ENCODE peak calls at places on chromosomes 7 and 10, in five cellular contexts. K is WERI-Rb-1, M is tibial nerve, H is K562, P is uterus. G is an unnamed sample.

GRCh38 chr10:9579110-9579705 is 1438.5 kb upstream of the CELF2 start:
- DNase-seq in K (no peak), M (no peak), H (no peak), P (no peak), G (no peak)

GRCh38 chr7:148700693-148701092 is 2.0 kb downstream of the CUL1 start:
- DNase-seq in K (peak; percentile 43), M (no peak), H (peak; percentile 60), P (no peak), G (no peak)

GRCh38 chr7:100516135-100516812 is 22.7 kb upstream of the AGFG2 start:
- DNase-seq in K (peak; percentile 11), M (peak; percentile 60), H (no peak), P (peak; percentile 55), G (no peak)

GRCh38 chr10:77505431-77506334 is 131.9 kb downstream of the KCNMA1 start:
- DNase-seq in K (no peak), M (no peak), H (no peak), P (no peak), G (no peak)

GRCh38 chr7:44575054-44575453 is 1.3 kb upstream of the DDX56 start:
- DNase-seq in K (no peak), M (no peak), H (peak; percentile 14), P (no peak), G (no peak)

GRCh38 chr10:77857272-77857671 is 69.3 kb downstream of the DLG5 start:
- DNase-seq in K (no peak), M (no peak), H (no peak), P (no peak), G (peak; percentile 73)

GRCh38 chr10:47090903-47091302 is 179.7 kb downstream of the PTPN20 start:
- DNase-seq in K (no peak), M (no peak), H (no peak), P (no peak), G (no peak)

GRCh38 chr7:31134246-31135188 is 82.4 kb downstream of the ADCYAP1R1 start:
- DNase-seq in K (peak; percentile 82), M (no peak), H (peak; percentile 73), P (peak; percentile 58), G (peak; percentile 31)

GRCh38 chr10:129955591-129956284 is 8.3 kb downstream of the EBF3 start:
- DNase-seq in K (no peak), M (no peak), H (no peak), P (no peak), G (no peak)

GRCh38 chr7:155795401-155795800 is 16.9 kb downstream of the SHH start:
- DNase-seq in K (no peak), M (no peak), H (no peak), P (no peak), G (no peak)

GRCh38 chr7:111753968-111754367 is 191.7 kb upstream of the IMMP2L start:
- DNase-seq in K (no peak), M (no peak), H (no peak), P (no peak), G (no peak)

GRCh38 chr7:18666107-18666728 is 170.7 kb downstream of the HDAC9 start:
- DNase-seq in K (peak; percentile 81), M (peak; percentile 53), H (peak; percentile 51), P (peak; percentile 70), G (peak; percentile 35)

GRCh38 chr10:96097865-96098264 is 32.2 kb upstream of the ZNF518A start:
- DNase-seq in K (no peak), M (no peak), H (no peak), P (no peak), G (no peak)

GRCh38 chr7:621572-622285 is 102.1 kb upstream of the PDGFA start:
- DNase-seq in K (no peak), M (no peak), H (no peak), P (no peak), G (peak; percentile 71)

GRCh38 chr10:29240991-29241660 is 47.7 kb upstream of the LYZL1 start:
- DNase-seq in K (no peak), M (no peak), H (no peak), P (peak; percentile 54), G (no peak)

GRCh38 chr10:31618541-31619291 is 299.7 kb downstream of the ZEB1 start:
- DNase-seq in K (no peak), M (peak; percentile 61), H (no peak), P (peak; percentile 68), G (no peak)

GRCh38 chr7:46206474-46207060 is 285.5 kb upstream of the IGFBP3 start:
- DNase-seq in K (no peak), M (no peak), H (no peak), P (no peak), G (no peak)

GRCh38 chr7:100483728-100484635 is at the start of gene NYAP1:
- DNase-seq in K (peak; percentile 74), M (no peak), H (peak; percentile 95), P (peak; percentile 79), G (no peak)

GRCh38 chr10:49226594-49226993 is 38.4 kb upstream of the TMEM273 start:
- DNase-seq in K (no peak), M (no peak), H (no peak), P (no peak), G (no peak)

GRCh38 chr7:129948338-129948737 is 4.4 kb downstream of the UBE2H start:
- DNase-seq in K (no peak), M (no peak), H (no peak), P (no peak), G (no peak)

GRCh38 chr7:80640841-80641240 is 2.4 kb downstream of the CD36 start:
- DNase-seq in K (no peak), M (no peak), H (no peak), P (no peak), G (no peak)

GRCh38 chr7:87111877-87112276 is 40.4 kb upstream of the DMTF1 start:
- DNase-seq in K (no peak), M (no peak), H (no peak), P (no peak), G (no peak)

GRCh38 chr7:7959979-7960670 is 8.5 kb upstream of the GLCCI1 start:
- DNase-seq in K (no peak), M (no peak), H (no peak), P (no peak), G (no peak)

GRCh38 chr10:68955414-68955785 is 570 bp upstream of the DDX21 start:
- DNase-seq in K (peak; percentile 44), M (no peak), H (no peak), P (no peak), G (no peak)

GRCh38 chr10:68957654-68958053 is 1.7 kb downstream of the DDX21 start:
- DNase-seq in K (no peak), M (no peak), H (no peak), P (no peak), G (peak; percentile 39)

GRCh38 chr10:68957284-68957615 is 1.3 kb downstream of the DDX21 start:
- DNase-seq in K (no peak), M (no peak), H (no peak), P (no peak), G (no peak)

GRCh38 chr10:68955786-68956532 is at the start of gene DDX21:
- DNase-seq in K (peak; percentile 92), M (peak; percentile 69), H (peak; percentile 93), P (peak; percentile 86), G (peak; percentile 87)

GRCh38 chr10:68954904-68955303 is 1.1 kb upstream of the DDX21 start:
- DNase-seq in K (no peak), M (no peak), H (no peak), P (no peak), G (no peak)
- H3K4me3 ChIP-seq in K (no peak overlapping the region), M (peak overlapping the region; percentile 98), H (peak overlapping the region; percentile 93), P (peak overlapping the region; percentile 58), G (peak overlapping the region; percentile 98)

GRCh38 chr10:125161570-125162139 is 1.3 kb upstream of the CTBP2 start:
- DNase-seq in K (no peak), M (no peak), H (peak; percentile 12), P (peak; percentile 48), G (no peak)
- TF ChIP-seq CTCF in K (peak; percentile 43), M (peak; percentile 65), H (peak; percentile 54), P (no peak), G (peak; percentile 48)

GRCh38 chr10:109912335-109913282 is 10.7 kb downstream of the XPNPEP1 start:
- DNase-seq in K (no peak), M (no peak), H (no peak), P (no peak), G (no peak)

GRCh38 chr10:109914966-109915365 is 8.3 kb downstream of the XPNPEP1 start:
- DNase-seq in K (no peak), M (no peak), H (no peak), P (no peak), G (no peak)

GRCh38 chr10:109913351-109913902 is 9.9 kb downstream of the XPNPEP1 start:
- DNase-seq in K (no peak), M (no peak), H (no peak), P (no peak), G (no peak)

GRCh38 chr10:109915566-109915965 is 7.7 kb downstream of the XPNPEP1 start:
- DNase-seq in K (no peak), M (no peak), H (no peak), P (no peak), G (peak; percentile 62)

GRCh38 chr10:109911903-109912302 is 11.4 kb downstream of the XPNPEP1 start:
- DNase-seq in K (no peak), M (no peak), H (no peak), P (no peak), G (no peak)
- H3K4me3 ChIP-seq in K (no peak overlapping the region), M (no peak overlapping the region), H (no peak overlapping the region), P (no peak overlapping the region), G (no peak overlapping the region)

GRCh38 chr7:47873767-47874166 is 74.5 kb downstream of the PKD1L1 start:
- DNase-seq in K (no peak), M (no peak), H (no peak), P (no peak), G (peak; percentile 47)
- TF ChIP-seq CTCF in K (no peak), M (no peak), H (no peak), P (no peak), G (no peak)

DNA sequence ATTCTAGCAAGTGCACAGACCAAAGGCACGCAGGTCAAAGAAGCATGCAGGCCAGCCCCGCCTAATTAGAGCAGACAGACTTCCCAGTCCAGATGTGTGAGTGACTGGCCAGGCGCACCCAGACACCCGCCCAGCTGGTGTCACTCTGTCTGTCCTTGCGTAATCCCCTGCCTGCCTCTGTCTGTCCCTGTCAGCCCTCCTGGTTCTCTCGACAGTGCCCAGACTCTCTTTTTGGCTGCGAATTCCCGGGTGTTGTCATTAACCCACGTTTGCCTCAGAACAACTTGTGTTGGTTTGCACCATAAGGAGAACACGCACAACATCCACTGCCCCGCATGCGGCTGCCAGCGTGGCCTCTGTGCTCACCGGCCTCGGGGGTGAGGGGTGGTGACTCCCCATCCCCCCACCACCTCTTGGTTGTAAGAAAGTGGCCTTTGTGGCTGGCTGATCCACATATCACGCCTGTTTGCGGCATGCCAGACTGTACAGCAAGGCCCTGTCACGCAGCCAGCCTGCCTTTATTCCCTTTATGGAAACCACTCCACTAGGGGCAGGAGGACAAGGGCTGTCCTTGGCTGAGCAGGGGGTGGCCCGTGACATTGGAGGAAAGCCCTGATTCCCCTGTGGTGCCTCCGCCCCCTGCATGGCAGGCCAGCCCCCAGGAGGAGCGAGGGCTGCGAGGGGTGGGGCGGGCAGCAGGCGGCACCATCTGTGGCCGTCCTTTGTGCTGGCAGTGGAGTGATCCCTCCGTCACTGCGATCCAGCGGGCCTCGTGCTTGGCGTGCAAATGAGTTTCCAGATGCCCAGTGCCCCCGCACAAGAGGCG is 72.8 kb upstream of the PPIF start:
- DNase-seq in K (peak; percentile 77), M (peak; percentile 66), H (no peak), P (peak; percentile 71), G (no peak)
- H3K4me3 ChIP-seq in K (no peak overlapping the region), M (no peak overlapping the region), H (no peak overlapping the region), P (no peak overlapping the region), G (no peak overlapping the region)

GRCh38 chr10:86261933-86262665 is 104.5 kb downstream of the GRID1 start:
- DNase-seq in K (peak; percentile 72), M (no peak), H (peak; percentile 17), P (no peak), G (peak; percentile 37)
- TF ChIP-seq CTCF in K (peak; percentile 91), M (no peak), H (peak; percentile 41), P (no peak), G (peak; percentile 70)

GRCh38 chr7:125112741-125113309 is 183.2 kb upstream of the POT1 start:
- DNase-seq in K (no peak), M (no peak), H (no peak), P (no peak), G (no peak)
- H3K4me3 ChIP-seq in K (no peak overlapping the region), M (no peak overlapping the region), H (no peak overlapping the region), P (no peak overlapping the region), G (no peak overlapping the region)

G was measured in LNCaP clone FGC.